ENCODE peak calls at places on chromosomes 1 and 21, in ten cellular contexts. N is activated CD4-positive, alpha-beta T cell treated with anti-CD3 and anti-CD28 coated beads, Interleukin-2, amount 10 ng/mL, durations not matched to agents 7 days and 5 days; Q is upper lobe of left lung; O is AG04450; M is GM20000; Z is activated naive CD8-positive, alpha-beta T cell treated with anti-CD3 and anti-CD28 coated beads for 36 hours; F is ACHN; C is T-cell; V is NCI-H1092; J is sciatic nerve. Y is an unnamed sample.

GRCh38 chr21:38496224-38496623 is 2.1 kb downstream of the ERG start:
- DNase-seq in J (no peak), N (no peak), M (no peak), F (no peak), V (no peak), Q (no peak), C (no peak), Z (no peak), O (no peak), Y (no peak)

GRCh38 chr1:224141693-224142092 is 27.8 kb downstream of the FBXO28 start:
- DNase-seq in Q (no peak), F (no peak), Z (no peak), C (no peak), M (no peak), J (no peak), V (no peak), N (no peak), O (no peak), Y (no peak)

GRCh38 chr1:244074559-244075171 is 23.6 kb downstream of the ZBTB18 start:
- DNase-seq in M (peak; percentile 72), Q (no peak), F (no peak), J (no peak), N (peak; percentile 73), C (peak; percentile 76), Z (peak; percentile 52), O (no peak), V (no peak), Y (no peak)

GRCh38 chr1:10667815-10668214 is 128.6 kb downstream of the CASZ1 start:
- DNase-seq in V (no peak), F (no peak), C (no peak), Z (no peak), N (no peak), M (no peak), J (no peak), O (no peak), Q (peak; percentile 73), Y (no peak)

GRCh38 chr1:67270569-67270968 is 37.1 kb upstream of the IL12RB2 start:
- DNase-seq in M (no peak), O (no peak), C (no peak), F (no peak), J (no peak), N (no peak), Q (no peak), Z (no peak), V (no peak), Y (no peak)

GRCh38 chr1:154757149-154757548 is 112.9 kb downstream of the KCNN3 start:
- DNase-seq in M (no peak), Q (no peak), O (no peak), V (no peak), F (no peak), J (no peak), N (no peak), Z (no peak), C (no peak), Y (no peak)

GRCh38 chr1:214228976-214229375 is 52.0 kb upstream of the SMYD2 start:
- DNase-seq in J (no peak), Z (no peak), F (no peak), N (no peak), Q (no peak), M (no peak), O (no peak), V (peak; percentile 67), C (no peak), Y (no peak)

GRCh38 chr1:167492509-167492910 is 25.8 kb downstream of the CD247 start:
- DNase-seq in N (no peak), Z (peak; percentile 80), O (no peak), F (no peak), J (no peak), C (peak; percentile 45), V (no peak), M (no peak), Q (no peak), Y (no peak)

GRCh38 chr1:164733070-164733469 is 174.1 kb downstream of the PBX1 start:
- DNase-seq in Z (no peak), V (no peak), N (no peak), J (no peak), M (no peak), F (peak; percentile 54), C (no peak), Q (no peak), O (no peak), Y (no peak)

GRCh38 chr1:245155186-245156040 is 628 bp downstream of the KIF26B start:
- DNase-seq in Z (peak; percentile 11), M (peak; percentile 53), C (no peak), N (no peak), J (no peak), V (no peak), Q (peak; percentile 83), O (no peak), F (peak; percentile 63), Y (no peak)

GRCh38 chr1:20223659-20224058 is 37.3 kb upstream of the PLA2G2C start:
- DNase-seq in J (no peak), C (no peak), O (no peak), F (no peak), M (no peak), V (peak; percentile 34), Z (no peak), Q (no peak), N (no peak), Y (no peak)

GRCh38 chr1:191993549-191993948 is 164.7 kb upstream of the RGS18 start:
- DNase-seq in Q (no peak), O (peak; percentile 15), M (no peak), V (no peak), J (no peak), N (no peak), F (peak; percentile 41), Z (no peak), C (no peak), Y (no peak)

GRCh38 chr1:32872189-32872898 is 1.6 kb upstream of the FNDC5 start:
- DNase-seq in Z (peak; percentile 61), O (no peak), V (peak; percentile 81), F (peak; percentile 44), J (peak; percentile 83), Q (no peak), N (peak; percentile 73), M (peak; percentile 82), C (peak; percentile 41), Y (peak; percentile 90)

GRCh38 chr1:9251501-9251900 is 16.9 kb downstream of the H6PD start:
- DNase-seq in O (no peak), N (no peak), F (no peak), Z (no peak), Q (no peak), C (no peak), J (no peak), V (no peak), M (no peak), Y (no peak)

GRCh38 chr1:183812111-183812510 is 7.2 kb downstream of the RGL1 start:
- DNase-seq in C (no peak), J (no peak), Z (no peak), Q (no peak), M (no peak), O (no peak), F (no peak), V (no peak), N (no peak), Y (no peak)

GRCh38 chr1:14282583-14283186 is 315.8 kb upstream of the KAZN start:
- DNase-seq in J (no peak), N (no peak), Q (no peak), C (no peak), M (no peak), O (no peak), V (no peak), F (peak; percentile 13), Z (no peak), Y (no peak)

GRCh38 chr1:20281801-20282200 is 8.9 kb upstream of the VWA5B1 start:
- DNase-seq in O (no peak), C (no peak), J (no peak), M (no peak), F (no peak), Z (no peak), N (no peak), V (no peak), Q (no peak), Y (no peak)

GRCh38 chr1:54599211-54599823 is 24.0 kb downstream of the FAM151A start:
- DNase-seq in Q (no peak), V (no peak), N (no peak), J (no peak), C (no peak), F (no peak), M (no peak), O (no peak), Z (no peak), Y (no peak)

GRCh38 chr1:235919797-235920475 is 53.2 kb upstream of the LYST start:
- DNase-seq in V (peak; percentile 46), Q (no peak), Z (no peak), C (no peak), M (no peak), J (no peak), F (no peak), O (peak; percentile 53), N (no peak), Y (no peak)

GRCh38 chr1:112673589-112674439 is 645 bp upstream of the MOV10 start:
- DNase-seq in V (no peak), O (peak; percentile 29), N (peak; percentile 19), M (peak; percentile 25), Z (no peak), C (peak; percentile 11), F (peak; percentile 58), J (no peak), Q (no peak), Y (peak; percentile 13)

GRCh38 chr1:30514945-30515344 is 208.4 kb downstream of the MATN1 start:
- DNase-seq in N (no peak), J (peak; percentile 41), V (no peak), Q (no peak), F (no peak), M (no peak), O (no peak), C (no peak), Z (no peak), Y (no peak)

GRCh38 chr1:48572632-48573258 is 100.7 kb upstream of the SPATA6 start:
- DNase-seq in Z (peak; percentile 36), F (peak; percentile 47), C (no peak), Q (no peak), J (peak; percentile 75), O (no peak), N (no peak), V (peak; percentile 69), M (peak; percentile 45), Y (peak; percentile 88)

GRCh38 chr1:45846931-45847330 is 43.5 kb downstream of the MAST2 start:
- DNase-seq in C (no peak), M (no peak), N (no peak), J (no peak), F (no peak), O (no peak), Z (no peak), V (no peak), Q (no peak), Y (no peak)

GRCh38 chr21:46650476-46651098 is 15.1 kb downstream of the PRMT2 start:
- DNase-seq in Z (no peak), Q (peak; percentile 60), C (no peak), N (no peak), O (no peak), V (no peak), F (no peak), J (no peak), M (no peak), Y (no peak)

GRCh38 chr21:45556645-45557601 is 14.7 kb upstream of the SLC19A1 start:
- DNase-seq in F (no peak), C (no peak), Q (peak; percentile 76), O (no peak), N (no peak), J (peak; percentile 66), V (no peak), M (no peak), Z (no peak), Y (no peak)

GRCh38 chr21:45848352-45848751 is 133.2 kb upstream of the COL6A1 start:
- DNase-seq in F (no peak), N (no peak), M (no peak), V (no peak), Q (no peak), J (no peak), C (no peak), O (no peak), Z (no peak), Y (no peak)

GRCh38 chr21:40143822-40144525 is 276.7 kb downstream of the PCP4 start:
- DNase-seq in J (peak; percentile 81), M (peak; percentile 18), O (no peak), F (peak; percentile 42), C (no peak), Z (peak; percentile 16), N (peak; percentile 52), V (peak; percentile 67), Q (peak; percentile 78), Y (peak; percentile 76)